ENCODE peak calls at places on chromosomes 5 and 9, in six cellular contexts. U is lower lobe of right lung; J is IMR-90; A is A549; S is CD4-positive, alpha-beta T cell; F is fibroblast of lung. Z is an unnamed sample.

GRCh38 chr5:545641-546375 is 21.6 kb upstream of the SLC9A3 start:
- DNase-seq in A (no peak), U (peak), J (no peak), F (no peak), S (no peak), Z (no peak)

GRCh38 chr9:33638516-33638915 is 114.5 kb downstream of the ANKRD18B start:
- DNase-seq in J (no peak), F (no peak), U (no peak), A (no peak), S (no peak), Z (no peak)

GRCh38 chr5:72465068-72465467 is 42.1 kb downstream of the ZNF366 start:
- DNase-seq in F (no peak), J (no peak), U (no peak), S (no peak), A (no peak), Z (no peak)

GRCh38 chr5:92378961-92379611 is 996.0 kb upstream of the ARRDC3 start:
- DNase-seq in J (peak), A (peak), F (peak), U (no peak), S (no peak), Z (no peak)

GRCh38 chr5:74294231-74294705 is 346.3 kb downstream of the ENC1 start:
- DNase-seq in A (no peak), U (no peak), S (no peak), J (no peak), F (peak), Z (no peak)

GRCh38 chr5:152532714-152533113 is 127.6 kb upstream of the NMUR2 start:
- DNase-seq in U (no peak), A (peak), F (peak), S (no peak), J (peak), Z (peak)

GRCh38 chr5:80408475-80408875 is 611 bp downstream of the ZFYVE16 start:
- DNase-seq in F (peak), A (peak), S (no peak), J (peak), U (peak), Z (peak)

GRCh38 chr9:95055851-95056551 is 261.5 kb downstream of the FANCC start:
- DNase-seq in J (peak), A (no peak), S (no peak), F (peak), U (no peak), Z (no peak)

GRCh38 chr5:147538232-147538631 is 28.4 kb upstream of the DPYSL3 start:
- DNase-seq in A (no peak), U (no peak), J (no peak), S (no peak), F (peak), Z (no peak)

GRCh38 chr9:80185112-80185738 is 613.5 kb downstream of the TLE4 start:
- DNase-seq in U (no peak), A (no peak), J (no peak), F (no peak), S (no peak), Z (no peak)

GRCh38 chr5:161414037-161414436 is 132.5 kb downstream of the GABRB2 start:
- DNase-seq in A (no peak), S (no peak), U (no peak), J (no peak), F (no peak), Z (no peak)

GRCh38 chr5:120682851-120683250 is 218.8 kb downstream of the PRR16 start:
- DNase-seq in J (peak), U (no peak), A (no peak), F (peak), S (no peak), Z (no peak)

GRCh38 chr5:105924366-105924765 is 1746.4 kb downstream of the EFNA5 start:
- DNase-seq in F (peak), J (peak), U (no peak), A (no peak), S (no peak), Z (no peak)

GRCh38 chr9:135216666-135217431 is 129.4 kb downstream of the OLFM1 start:
- DNase-seq in J (no peak), S (no peak), U (peak), F (no peak), A (no peak), Z (no peak)

GRCh38 chr5:65776707-65777141 is 54.7 kb downstream of the NLN start:
- DNase-seq in F (peak), S (no peak), A (no peak), U (no peak), J (peak), Z (no peak)

GRCh38 chr5:172849636-172850453 is 15.8 kb downstream of the ERGIC1 start:
- DNase-seq in U (no peak), S (no peak), F (peak), J (no peak), A (no peak), Z (peak)

GRCh38 chr5:102858808-102859207 is 103.7 kb downstream of the PAM start:
- DNase-seq in J (peak), U (no peak), F (peak), A (no peak), S (no peak), Z (no peak)

GRCh38 chr5:133298447-133298846 is 246.6 kb downstream of the HSPA4 start:
- DNase-seq in U (no peak), A (no peak), F (no peak), S (no peak), J (no peak), Z (no peak)

GRCh38 chr5:137315534-137316345 is 183.4 kb downstream of the SPOCK1 start:
- DNase-seq in F (no peak), A (no peak), U (no peak), J (no peak), S (no peak), Z (no peak)

GRCh38 chr9:16039103-16039987 is 486.5 kb downstream of the CCDC171 start:
- DNase-seq in A (no peak), U (no peak), S (no peak), F (peak), J (peak), Z (no peak)

GRCh38 chr9:93235278-93235960 is 51.5 kb downstream of the WNK2 start:
- DNase-seq in F (no peak), U (no peak), J (no peak), A (no peak), S (no peak), Z (no peak)

GRCh38 chr5:98173334-98173733 is 600.1 kb upstream of the RGMB start:
- DNase-seq in J (peak), U (no peak), S (no peak), F (peak), A (no peak), Z (no peak)

GRCh38 chr5:132268698-132269551 is 11.4 kb downstream of the PDLIM4 start:
- DNase-seq in J (peak), A (no peak), S (no peak), U (no peak), F (peak), Z (no peak)

GRCh38 chr5:133404724-133405123 is 207.6 kb downstream of the FSTL4 start:
- DNase-seq in U (no peak), S (no peak), A (peak), F (peak), J (no peak), Z (no peak)

GRCh38 chr5:3489221-3489620 is 106.4 kb upstream of the IRX1 start:
- DNase-seq in J (no peak), U (no peak), S (no peak), A (no peak), F (no peak), Z (no peak)

GRCh38 chr5:77230727-77231469 is 20.4 kb downstream of the PDE8B start:
- DNase-seq in U (no peak), J (peak), A (peak), S (no peak), F (no peak), Z (no peak)

GRCh38 chr5:102802704-102803458 is 47.8 kb downstream of the PAM start:
- DNase-seq in S (no peak), A (no peak), F (no peak), U (no peak), J (no peak), Z (no peak)

GRCh38 chr9:135885100-135885853 is 22.1 kb downstream of the CAMSAP1 start:
- DNase-seq in J (peak), S (no peak), U (no peak), F (peak), A (no peak), Z (no peak)

GRCh38 chr9:95585824-95586223 is 69.1 kb upstream of the PTCH1 start:
- DNase-seq in S (no peak), F (no peak), A (no peak), U (no peak), J (no peak), Z (no peak)

GRCh38 chr9:134381262-134381661 is 55.0 kb downstream of the RXRA start:
- DNase-seq in F (no peak), J (no peak), A (no peak), U (no peak), S (no peak), Z (no peak)

GRCh38 chr5:175410926-175411325 is 33.1 kb downstream of the DRD1 start:
- DNase-seq in S (no peak), U (no peak), J (no peak), F (no peak), A (no peak), Z (no peak)

GRCh38 chr5:67983251-67983941 is 232.2 kb upstream of the PIK3R1 start:
- DNase-seq in A (no peak), J (peak), U (no peak), F (peak), S (no peak), Z (peak)

GRCh38 chr5:76733049-76733417 is 17.1 kb downstream of the F2R start:
- DNase-seq in F (no peak), S (no peak), J (no peak), U (no peak), A (no peak), Z (no peak)

DNA sequence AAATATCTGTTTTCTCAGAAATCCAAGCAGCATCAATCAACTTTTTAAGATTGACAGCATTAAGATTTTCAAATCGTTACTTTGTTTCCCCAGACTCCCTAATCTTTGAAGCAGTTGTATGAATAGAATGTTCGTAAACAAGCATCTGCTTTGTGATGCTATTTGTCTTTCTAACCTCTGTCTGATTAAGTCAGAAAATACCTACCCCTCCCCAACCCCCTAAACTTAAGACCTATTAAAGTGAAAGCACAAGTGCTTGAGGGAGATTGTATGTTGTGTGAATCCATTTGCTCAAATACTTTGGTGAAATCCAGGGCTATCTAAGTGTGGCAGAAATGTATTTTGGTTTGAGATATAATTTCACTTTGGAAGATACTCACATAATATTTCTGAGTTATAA is 47.9 kb upstream of the C5orf47 start:
- DNase-seq in J (no peak), F (no peak), S (no peak), A (no peak), U (no peak), Z (no peak)
- H3K27ac ChIP-seq in J (no peak), F (no peak), S (no peak), A (peak), U (peak), Z (no peak)

GRCh38 chr9:21119093-21119770 is 22.4 kb downstream of the IFNW1 start:
- DNase-seq in F (no peak), S (no peak), A (no peak), U (no peak), J (no peak), Z (no peak)
- TF ChIP-seq CTCF in F (no peak), S (no peak), A (no peak), U (no peak), J (no peak), Z (no peak)

GRCh38 chr5:149796025-149796424 is 65.9 kb downstream of the PPARGC1B start:
- DNase-seq in F (no peak), U (no peak), A (peak), S (no peak), J (peak), Z (no peak)

GRCh38 chr5:149799119-149799623 is 69.1 kb downstream of the PPARGC1B start:
- DNase-seq in U (no peak), F (peak), S (no peak), A (peak), J (peak), Z (peak)

GRCh38 chr5:149796836-149797235 is 66.7 kb downstream of the PPARGC1B start:
- DNase-seq in A (no peak), S (no peak), F (no peak), U (no peak), J (no peak), Z (no peak)

GRCh38 chr5:149798466-149798865 is 68.4 kb downstream of the PPARGC1B start:
- DNase-seq in U (no peak), S (no peak), F (no peak), A (peak), J (no peak), Z (no peak)

DNA sequence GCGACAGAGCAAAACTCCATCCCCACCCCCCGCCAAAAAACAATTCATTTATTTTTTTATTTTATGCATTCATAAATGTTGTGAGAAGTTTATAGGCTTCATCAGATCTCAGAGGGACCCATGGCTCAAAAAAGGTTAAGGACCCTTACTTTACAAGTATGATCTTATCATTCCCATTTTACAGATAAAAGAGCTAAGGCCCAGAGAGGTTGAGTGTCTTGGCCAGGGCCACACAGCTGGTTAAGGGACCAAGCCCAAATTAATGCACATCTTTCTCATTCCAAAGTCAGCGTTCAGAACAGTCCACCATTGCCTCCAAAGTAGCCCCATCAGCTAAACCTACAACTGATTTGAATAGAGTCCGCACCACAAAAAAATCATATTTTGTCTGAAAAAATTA is 67.8 kb downstream of the PPARGC1B start:
- DNase-seq in U (no peak), F (no peak), S (no peak), J (no peak), A (no peak), Z (no peak)
- H3K27ac ChIP-seq in U (no peak), F (no peak), S (no peak), J (no peak), A (peak), Z (no peak)

GRCh38 chr9:76662476-76663281 is 101.6 kb upstream of the PCA3 start:
- DNase-seq in S (no peak), J (no peak), A (no peak), F (no peak), U (no peak), Z (no peak)
- TF ChIP-seq CTCF in S (no peak), J (no peak), A (no peak), F (no peak), U (no peak), Z (no peak)

GRCh38 chr5:143064207-143064606 is 294.0 kb downstream of the ARHGAP26 start:
- DNase-seq in F (peak), J (peak), S (no peak), U (no peak), A (peak), Z (peak)
- H3K27ac ChIP-seq in F (peak), J (peak), S (no peak), U (peak), A (peak), Z (no peak)

DNA sequence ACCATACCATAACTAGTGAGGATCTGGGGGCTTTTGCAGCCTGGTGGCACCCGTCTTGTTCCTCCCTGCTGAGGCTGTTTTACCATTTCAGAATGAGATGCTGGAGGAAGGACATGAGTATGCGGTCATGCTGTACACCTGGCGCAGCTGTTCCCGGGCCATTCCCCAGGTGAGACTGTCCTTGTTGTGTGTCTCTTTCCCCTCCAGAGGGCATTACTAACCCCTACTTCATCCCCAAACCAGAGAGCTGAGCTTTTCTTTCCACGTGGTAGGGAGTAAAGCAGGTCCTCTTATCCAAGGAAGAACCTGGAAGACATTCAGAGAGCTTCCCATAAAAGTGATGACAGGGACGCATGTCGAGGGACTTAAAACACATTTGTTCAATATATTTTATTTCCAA is 28.8 kb downstream of the CYFIP2 start:
- DNase-seq in S (no peak), A (no peak), J (no peak), F (no peak), U (no peak), Z (no peak)
- TF ChIP-seq CTCF in S (no peak), A (peak), J (no peak), F (no peak), U (no peak), Z (no peak)

GRCh38 chr9:111599948-111600343 is 499 bp upstream of the PTGR1 start:
- DNase-seq in F (no peak), U (no peak), A (peak), S (no peak), J (no peak), Z (no peak)
- H3K27ac ChIP-seq in F (peak), U (peak), A (peak), S (no peak), J (peak), Z (peak)

GRCh38 chr5:15789661-15790060 is 289.7 kb downstream of the FBXL7 start:
- DNase-seq in J (peak), U (no peak), F (peak), S (no peak), A (no peak), Z (no peak)

GRCh38 chr5:15790446-15791005 is 290.5 kb downstream of the FBXL7 start:
- DNase-seq in F (peak), J (no peak), U (no peak), A (no peak), S (no peak), Z (no peak)

GRCh38 chr5:15794117-15794985 is 294.4 kb downstream of the FBXL7 start:
- DNase-seq in F (peak), U (no peak), S (no peak), A (no peak), J (peak), Z (no peak)

GRCh38 chr5:15791859-15792258 is 291.9 kb downstream of the FBXL7 start:
- DNase-seq in A (no peak), U (no peak), S (no peak), J (peak), F (peak), Z (no peak)

GRCh38 chr5:15791274-15791673 is 291.3 kb downstream of the FBXL7 start:
- DNase-seq in S (no peak), U (no peak), F (no peak), J (no peak), A (no peak), Z (no peak)
- TF ChIP-seq CTCF in S (no peak), U (no peak), F (no peak), J (no peak), A (no peak), Z (no peak)

GRCh38 chr5:33297760-33298216 is 143.0 kb upstream of the TARS1 start:
- DNase-seq in U (no peak), F (no peak), A (peak), S (no peak), J (no peak), Z (no peak)

GRCh38 chr5:33305530-33305929 is 135.2 kb upstream of the TARS1 start:
- DNase-seq in A (no peak), U (no peak), J (no peak), S (no peak), F (no peak), Z (no peak)

GRCh38 chr5:33300209-33300742 is 140.5 kb upstream of the TARS1 start:
- DNase-seq in J (no peak), A (no peak), U (no peak), F (peak), S (no peak), Z (no peak)

GRCh38 chr5:33303696-33304095 is 137.1 kb upstream of the TARS1 start:
- DNase-seq in A (no peak), S (no peak), J (no peak), F (no peak), U (no peak), Z (no peak)

GRCh38 chr5:33299621-33300208 is 141.1 kb upstream of the TARS1 start:
- DNase-seq in U (no peak), J (peak), S (no peak), A (peak), F (peak), Z (peak)
- H3K27ac ChIP-seq in U (peak), J (peak), S (no peak), A (peak), F (peak), Z (no peak)